ENCODE peak calls at places on chromosomes 4 and X, in seven cellular contexts. One of them, this sample, is unnamed.

GRCh38 chr4:121665371-121665770 is 31.4 kb downstream of the ANXA5 start:
- DNase-seq in astrocyte of the spinal cord: no peak
- DNase-seq in IMR-90: no peak
- DNase-seq in esophagus muscularis mucosa: no peak
- DNase-seq in foreskin fibroblast: no peak
- DNase-seq in dorsolateral prefrontal cortex: no peak
- DNase-seq in H7: no peak
- DNase-seq in this sample: no peak

GRCh38 chr4:44671636-44672035 is 6.6 kb upstream of the GUF1 start:
- DNase-seq in astrocyte of the spinal cord: no peak
- DNase-seq in IMR-90: no peak
- DNase-seq in esophagus muscularis mucosa: no peak
- DNase-seq in foreskin fibroblast: no peak
- DNase-seq in dorsolateral prefrontal cortex: no peak
- DNase-seq in H7: no peak
- DNase-seq in this sample: no peak

GRCh38 chr4:158162637-158163036 is 10.2 kb downstream of the GASK1B start:
- DNase-seq in astrocyte of the spinal cord: no peak
- DNase-seq in IMR-90: peak; percentile 20
- DNase-seq in esophagus muscularis mucosa: no peak
- DNase-seq in foreskin fibroblast: no peak
- DNase-seq in dorsolateral prefrontal cortex: no peak
- DNase-seq in H7: no peak
- DNase-seq in this sample: no peak

GRCh38 chr4:101102114-101102752 is 245.1 kb downstream of the PPP3CA start:
- DNase-seq in astrocyte of the spinal cord: peak; percentile 95
- DNase-seq in IMR-90: peak; percentile 87
- DNase-seq in esophagus muscularis mucosa: no peak
- DNase-seq in foreskin fibroblast: peak; percentile 94
- DNase-seq in dorsolateral prefrontal cortex: peak; percentile 52
- DNase-seq in H7: no peak
- DNase-seq in this sample: no peak

GRCh38 chr4:1611501-1611870 is 72.6 kb downstream of the FAM53A start:
- DNase-seq in astrocyte of the spinal cord: no peak
- DNase-seq in IMR-90: no peak
- DNase-seq in esophagus muscularis mucosa: no peak
- DNase-seq in foreskin fibroblast: no peak
- DNase-seq in dorsolateral prefrontal cortex: no peak
- DNase-seq in H7: no peak
- DNase-seq in this sample: no peak

GRCh38 chr4:169225058-169225751 is 45.6 kb downstream of the SH3RF1 start:
- DNase-seq in astrocyte of the spinal cord: peak; percentile 93
- DNase-seq in IMR-90: peak; percentile 98
- DNase-seq in esophagus muscularis mucosa: peak; percentile 55
- DNase-seq in foreskin fibroblast: peak; percentile 95
- DNase-seq in dorsolateral prefrontal cortex: no peak
- DNase-seq in H7: no peak
- DNase-seq in this sample: peak; percentile 30

GRCh38 chr4:144894525-144894924 is 203.5 kb downstream of the ANAPC10 start:
- DNase-seq in astrocyte of the spinal cord: peak; percentile 94
- DNase-seq in IMR-90: peak; percentile 48
- DNase-seq in esophagus muscularis mucosa: no peak
- DNase-seq in foreskin fibroblast: peak; percentile 74
- DNase-seq in dorsolateral prefrontal cortex: no peak
- DNase-seq in H7: no peak
- DNase-seq in this sample: peak; percentile 75

GRCh38 chr4:81648576-81649272 is 177.0 kb upstream of the RASGEF1B start:
- DNase-seq in astrocyte of the spinal cord: peak; percentile 28
- DNase-seq in IMR-90: no peak
- DNase-seq in esophagus muscularis mucosa: no peak
- DNase-seq in foreskin fibroblast: no peak
- DNase-seq in dorsolateral prefrontal cortex: no peak
- DNase-seq in H7: no peak
- DNase-seq in this sample: no peak

GRCh38 chr4:2354760-2355159 is 63.7 kb downstream of the ZFYVE28 start:
- DNase-seq in astrocyte of the spinal cord: no peak
- DNase-seq in IMR-90: no peak
- DNase-seq in esophagus muscularis mucosa: no peak
- DNase-seq in foreskin fibroblast: no peak
- DNase-seq in dorsolateral prefrontal cortex: peak; percentile 35
- DNase-seq in H7: no peak
- DNase-seq in this sample: no peak

DNA sequence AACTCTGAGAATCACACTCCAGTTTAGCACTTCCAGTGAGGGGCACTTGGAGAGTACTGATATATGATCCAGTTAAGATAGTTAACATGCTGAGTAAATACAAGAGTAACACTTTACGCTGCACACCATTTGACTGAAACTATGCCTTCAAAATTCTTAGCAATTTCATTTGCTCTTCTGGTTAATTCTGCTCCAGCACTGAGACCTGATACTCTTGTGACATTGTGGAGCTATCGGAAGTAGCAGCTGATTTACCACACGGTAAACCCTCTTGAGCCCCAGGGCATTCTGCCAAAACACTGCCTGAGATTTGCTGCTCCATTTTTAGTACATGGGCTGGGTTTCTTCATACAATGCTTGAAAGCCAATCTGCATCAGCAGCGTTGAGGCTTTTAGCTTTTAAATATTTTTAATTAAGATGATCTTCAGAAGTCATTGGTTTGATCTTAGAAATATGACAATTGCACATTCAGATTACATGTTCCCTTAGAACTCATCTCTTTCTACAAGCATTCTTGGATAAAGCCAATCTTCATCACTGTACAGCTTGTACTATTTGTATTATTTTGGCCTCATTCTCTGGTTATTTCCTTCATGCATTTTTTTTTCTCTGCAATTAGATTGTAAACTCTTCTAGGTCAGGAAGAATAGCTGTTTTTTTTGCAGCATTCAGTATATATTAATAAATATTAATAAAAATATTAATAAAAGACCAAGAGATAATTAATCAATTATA is 67.8 kb upstream of the ETNPPL start:
- DNase-seq in astrocyte of the spinal cord: no peak
- DNase-seq in IMR-90: peak; percentile 13
- DNase-seq in esophagus muscularis mucosa: no peak
- DNase-seq in foreskin fibroblast: peak; percentile 36
- DNase-seq in dorsolateral prefrontal cortex: no peak
- DNase-seq in H7: no peak
- DNase-seq in this sample: no peak
- H3K4me3 ChIP-seq in astrocyte of the spinal cord: no peak overlapping the region
- H3K4me3 ChIP-seq in IMR-90: no peak overlapping the region
- H3K4me3 ChIP-seq in esophagus muscularis mucosa: no peak overlapping the region
- H3K4me3 ChIP-seq in foreskin fibroblast: no peak overlapping the region
- H3K4me3 ChIP-seq in dorsolateral prefrontal cortex: no peak overlapping the region
- H3K4me3 ChIP-seq in H7: no peak overlapping the region
- H3K4me3 ChIP-seq in this sample: no peak overlapping the region

GRCh38 chr4:94714761-94715160 is 43.0 kb upstream of the BMPR1B start:
- DNase-seq in astrocyte of the spinal cord: peak; percentile 87
- DNase-seq in IMR-90: peak; percentile 74
- DNase-seq in esophagus muscularis mucosa: no peak
- DNase-seq in foreskin fibroblast: peak; percentile 81
- DNase-seq in dorsolateral prefrontal cortex: no peak
- DNase-seq in H7: no peak
- DNase-seq in this sample: no peak

GRCh38 chr4:94711635-94712034 is 46.1 kb upstream of the BMPR1B start:
- DNase-seq in astrocyte of the spinal cord: peak; percentile 56
- DNase-seq in IMR-90: no peak
- DNase-seq in esophagus muscularis mucosa: no peak
- DNase-seq in foreskin fibroblast: no peak
- DNase-seq in dorsolateral prefrontal cortex: no peak
- DNase-seq in H7: no peak
- DNase-seq in this sample: no peak

DNA sequence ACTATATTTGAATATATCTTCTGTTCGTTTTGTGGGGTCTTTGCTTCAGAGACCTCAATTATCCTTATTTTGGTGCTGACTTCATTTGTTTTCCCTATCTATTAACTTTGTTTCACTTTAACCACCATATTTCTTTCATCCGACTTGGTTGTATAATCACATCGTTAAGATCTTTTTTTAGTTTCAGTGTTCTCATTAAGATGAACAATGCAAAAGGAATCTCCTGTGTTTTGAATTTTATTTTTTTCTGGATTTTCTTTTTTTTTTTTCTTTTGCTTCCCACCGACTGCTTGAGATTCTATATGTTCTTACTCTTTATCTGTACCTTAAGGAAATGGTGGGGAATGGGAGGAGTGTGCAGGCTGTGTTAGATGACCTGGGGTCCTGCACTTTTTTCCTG is 43.4 kb upstream of the BMPR1B start:
- DNase-seq in astrocyte of the spinal cord: no peak
- DNase-seq in IMR-90: peak; percentile 13
- DNase-seq in esophagus muscularis mucosa: no peak
- DNase-seq in foreskin fibroblast: peak; percentile 30
- DNase-seq in dorsolateral prefrontal cortex: no peak
- DNase-seq in H7: no peak
- DNase-seq in this sample: no peak
- H3K4me3 ChIP-seq in astrocyte of the spinal cord: no peak overlapping the region
- H3K4me3 ChIP-seq in IMR-90: peak overlapping the region; percentile 16
- H3K4me3 ChIP-seq in esophagus muscularis mucosa: no peak overlapping the region
- H3K4me3 ChIP-seq in foreskin fibroblast: peak overlapping the region; percentile 23
- H3K4me3 ChIP-seq in dorsolateral prefrontal cortex: no peak overlapping the region
- H3K4me3 ChIP-seq in H7: no peak overlapping the region
- H3K4me3 ChIP-seq in this sample: no peak overlapping the region

GRCh38 chr4:188110036-188110435 is 633 bp upstream of the TRIML2 start:
- DNase-seq in astrocyte of the spinal cord: no peak
- DNase-seq in IMR-90: no peak
- DNase-seq in esophagus muscularis mucosa: no peak
- DNase-seq in foreskin fibroblast: no peak
- DNase-seq in dorsolateral prefrontal cortex: no peak
- DNase-seq in H7: no peak
- DNase-seq in this sample: no peak
- H3K4me3 ChIP-seq in astrocyte of the spinal cord: no peak overlapping the region
- H3K4me3 ChIP-seq in IMR-90: no peak overlapping the region
- H3K4me3 ChIP-seq in esophagus muscularis mucosa: no peak overlapping the region
- H3K4me3 ChIP-seq in foreskin fibroblast: no peak overlapping the region
- H3K4me3 ChIP-seq in dorsolateral prefrontal cortex: no peak overlapping the region
- H3K4me3 ChIP-seq in H7: no peak overlapping the region
- H3K4me3 ChIP-seq in this sample: no peak overlapping the region

GRCh38 chr4:80264352-80264647 is 2.2 kb upstream of the FGF5 start:
- DNase-seq in astrocyte of the spinal cord: no peak
- DNase-seq in IMR-90: no peak
- DNase-seq in esophagus muscularis mucosa: no peak
- DNase-seq in foreskin fibroblast: no peak
- DNase-seq in dorsolateral prefrontal cortex: no peak
- DNase-seq in H7: peak; percentile 9
- DNase-seq in this sample: no peak

GRCh38 chr4:80265571-80266266 is 745 bp upstream of the FGF5 start:
- DNase-seq in astrocyte of the spinal cord: peak; percentile 82
- DNase-seq in IMR-90: peak; percentile 92
- DNase-seq in esophagus muscularis mucosa: no peak
- DNase-seq in foreskin fibroblast: peak; percentile 92
- DNase-seq in dorsolateral prefrontal cortex: no peak
- DNase-seq in H7: peak; percentile 30
- DNase-seq in this sample: peak; percentile 28

GRCh38 chr4:80261989-80262600 is 4.4 kb upstream of the FGF5 start:
- DNase-seq in astrocyte of the spinal cord: no peak
- DNase-seq in IMR-90: no peak
- DNase-seq in esophagus muscularis mucosa: no peak
- DNase-seq in foreskin fibroblast: no peak
- DNase-seq in dorsolateral prefrontal cortex: no peak
- DNase-seq in H7: no peak
- DNase-seq in this sample: no peak

GRCh38 chr4:80264825-80265224 is 1.6 kb upstream of the FGF5 start:
- DNase-seq in astrocyte of the spinal cord: no peak
- DNase-seq in IMR-90: no peak
- DNase-seq in esophagus muscularis mucosa: no peak
- DNase-seq in foreskin fibroblast: peak; percentile 31
- DNase-seq in dorsolateral prefrontal cortex: no peak
- DNase-seq in H7: no peak
- DNase-seq in this sample: no peak

GRCh38 chr4:80263541-80264351 is 2.7 kb upstream of the FGF5 start:
- DNase-seq in astrocyte of the spinal cord: no peak
- DNase-seq in IMR-90: no peak
- DNase-seq in esophagus muscularis mucosa: no peak
- DNase-seq in foreskin fibroblast: peak; percentile 49
- DNase-seq in dorsolateral prefrontal cortex: no peak
- DNase-seq in H7: peak; percentile 37
- DNase-seq in this sample: no peak
- H3K4me3 ChIP-seq in astrocyte of the spinal cord: peak overlapping the region; percentile 13
- H3K4me3 ChIP-seq in IMR-90: no peak overlapping the region
- H3K4me3 ChIP-seq in esophagus muscularis mucosa: no peak overlapping the region
- H3K4me3 ChIP-seq in foreskin fibroblast: peak overlapping the region; percentile 96
- H3K4me3 ChIP-seq in dorsolateral prefrontal cortex: no peak overlapping the region
- H3K4me3 ChIP-seq in H7: peak overlapping the region; percentile 8
- H3K4me3 ChIP-seq in this sample: no peak overlapping the region

GRCh38 chr4:26899991-26900390 is 39.4 kb downstream of the STIM2 start:
- DNase-seq in astrocyte of the spinal cord: no peak
- DNase-seq in IMR-90: no peak
- DNase-seq in esophagus muscularis mucosa: no peak
- DNase-seq in foreskin fibroblast: no peak
- DNase-seq in dorsolateral prefrontal cortex: no peak
- DNase-seq in H7: no peak
- DNase-seq in this sample: peak; percentile 22
- H3K4me3 ChIP-seq in astrocyte of the spinal cord: no peak overlapping the region
- H3K4me3 ChIP-seq in IMR-90: no peak overlapping the region
- H3K4me3 ChIP-seq in esophagus muscularis mucosa: no peak overlapping the region
- H3K4me3 ChIP-seq in foreskin fibroblast: no peak overlapping the region
- H3K4me3 ChIP-seq in dorsolateral prefrontal cortex: no peak overlapping the region
- H3K4me3 ChIP-seq in H7: no peak overlapping the region
- H3K4me3 ChIP-seq in this sample: no peak overlapping the region

GRCh38 chrX:48597353-48598264 is at the start of gene WDR13:
- DNase-seq in astrocyte of the spinal cord: peak; percentile 94
- DNase-seq in IMR-90: peak; percentile 93
- DNase-seq in esophagus muscularis mucosa: peak; percentile 96
- DNase-seq in foreskin fibroblast: peak; percentile 95
- DNase-seq in dorsolateral prefrontal cortex: peak; percentile 85
- DNase-seq in H7: peak; percentile 93
- DNase-seq in this sample: peak; percentile 92

GRCh38 chrX:48599341-48599740 is 2.0 kb downstream of the WDR13 start:
- DNase-seq in astrocyte of the spinal cord: no peak
- DNase-seq in IMR-90: no peak
- DNase-seq in esophagus muscularis mucosa: no peak
- DNase-seq in foreskin fibroblast: no peak
- DNase-seq in dorsolateral prefrontal cortex: no peak
- DNase-seq in H7: no peak
- DNase-seq in this sample: no peak

GRCh38 chrX:48595929-48596328 is 1.4 kb upstream of the WDR13 start:
- DNase-seq in astrocyte of the spinal cord: no peak
- DNase-seq in IMR-90: no peak
- DNase-seq in esophagus muscularis mucosa: no peak
- DNase-seq in foreskin fibroblast: no peak
- DNase-seq in dorsolateral prefrontal cortex: no peak
- DNase-seq in H7: no peak
- DNase-seq in this sample: no peak

GRCh38 chrX:48600226-48600625 is 2.9 kb downstream of the WDR13 start:
- DNase-seq in astrocyte of the spinal cord: no peak
- DNase-seq in IMR-90: no peak
- DNase-seq in esophagus muscularis mucosa: no peak
- DNase-seq in foreskin fibroblast: no peak
- DNase-seq in dorsolateral prefrontal cortex: no peak
- DNase-seq in H7: no peak
- DNase-seq in this sample: no peak

GRCh38 chrX:48598645-48599044 is 1.4 kb downstream of the WDR13 start:
- DNase-seq in astrocyte of the spinal cord: no peak
- DNase-seq in IMR-90: no peak
- DNase-seq in esophagus muscularis mucosa: no peak
- DNase-seq in foreskin fibroblast: no peak
- DNase-seq in dorsolateral prefrontal cortex: no peak
- DNase-seq in H7: no peak
- DNase-seq in this sample: no peak
- H3K4me3 ChIP-seq in astrocyte of the spinal cord: peak overlapping the region; percentile 54
- H3K4me3 ChIP-seq in IMR-90: peak overlapping the region; percentile 62
- H3K4me3 ChIP-seq in esophagus muscularis mucosa: peak overlapping the region; percentile 79
- H3K4me3 ChIP-seq in foreskin fibroblast: peak overlapping the region; percentile 78
- H3K4me3 ChIP-seq in dorsolateral prefrontal cortex: peak overlapping the region; percentile 60
- H3K4me3 ChIP-seq in H7: no peak overlapping the region
- H3K4me3 ChIP-seq in this sample: peak overlapping the region; percentile 88

GRCh38 chrX:44400588-44400987 is 57.1 kb upstream of the EFHC2 start:
- DNase-seq in astrocyte of the spinal cord: peak; percentile 89
- DNase-seq in IMR-90: peak; percentile 96
- DNase-seq in esophagus muscularis mucosa: no peak
- DNase-seq in foreskin fibroblast: peak; percentile 94
- DNase-seq in dorsolateral prefrontal cortex: no peak
- DNase-seq in H7: no peak
- DNase-seq in this sample: peak; percentile 51
- H3K4me3 ChIP-seq in astrocyte of the spinal cord: no peak overlapping the region
- H3K4me3 ChIP-seq in IMR-90: no peak overlapping the region
- H3K4me3 ChIP-seq in esophagus muscularis mucosa: no peak overlapping the region
- H3K4me3 ChIP-seq in foreskin fibroblast: no peak overlapping the region
- H3K4me3 ChIP-seq in dorsolateral prefrontal cortex: no peak overlapping the region
- H3K4me3 ChIP-seq in H7: no peak overlapping the region
- H3K4me3 ChIP-seq in this sample: no peak overlapping the region

This sample was measured in NB4.